ENCODE peak calls at places on chromosome 12, in six cellular contexts. P is HepG2, F is GM12878, U is H1, O is K562, K is SK-N-SH. M is an unnamed sample.

GRCh38 chr12:69284131-69284530 is 44.8 kb downstream of the CPSF6 start:
- DNase-seq in P (peak), F (no peak), U (peak), O (peak), K (peak), M (peak)

GRCh38 chr12:106305376-106305775 is 2.8 kb downstream of the TCP11L2 start:
- DNase-seq in P (no peak), F (no peak), U (no peak), O (no peak), K (no peak), M (no peak)

GRCh38 chr12:118645219-118645618 is 268.9 kb downstream of the SUDS3 start:
- DNase-seq in P (peak), F (no peak), U (no peak), O (peak), K (no peak), M (no peak)

GRCh38 chr12:71411635-71412034 is 28.0 kb upstream of the LGR5 start:
- DNase-seq in P (peak), F (no peak), U (no peak), O (no peak), K (no peak), M (no peak)

GRCh38 chr12:42977451-42978230 is 388.1 kb upstream of the PRICKLE1 start:
- DNase-seq in P (no peak), F (no peak), U (no peak), O (no peak), K (no peak), M (no peak)

GRCh38 chr12:89181271-89181920 is 170.9 kb downstream of the DUSP6 start:
- DNase-seq in P (no peak), F (no peak), U (no peak), O (peak), K (no peak), M (no peak)

GRCh38 chr12:31220633-31221565 is 105.1 kb downstream of the SINHCAF start:
- DNase-seq in P (no peak), F (no peak), U (no peak), O (no peak), K (no peak), M (no peak)

GRCh38 chr12:93601591-93601990 is 29.1 kb downstream of the SOCS2 start:
- DNase-seq in P (no peak), F (no peak), U (no peak), O (no peak), K (no peak), M (no peak)

GRCh38 chr12:55738113-55739024 is 4.6 kb upstream of the GDF11 start:
- DNase-seq in P (peak), F (peak), U (no peak), O (peak), K (peak), M (peak)

GRCh38 chr12:62934799-62935674 is at the start of gene PPM1H:
- DNase-seq in P (peak), F (no peak), U (peak), O (peak), K (peak), M (peak)

GRCh38 chr12:64296301-64296700 is 74.2 kb upstream of the KICS2 start:
- DNase-seq in P (no peak), F (no peak), U (no peak), O (no peak), K (no peak), M (no peak)

GRCh38 chr12:89880695-89881350 is 172.2 kb upstream of the ATP2B1 start:
- DNase-seq in P (no peak), F (peak), U (no peak), O (no peak), K (no peak), M (no peak)

GRCh38 chr12:105930612-105931011 is 208.1 kb downstream of the NUAK1 start:
- DNase-seq in P (no peak), F (no peak), U (no peak), O (no peak), K (no peak), M (no peak)

GRCh38 chr12:54416908-54417603 is 2.0 kb downstream of the ITGA5 start:
- DNase-seq in P (no peak), F (no peak), U (no peak), O (peak), K (no peak), M (no peak)

GRCh38 chr12:108914031-108914630 is 34.2 kb downstream of the DAO start:
- DNase-seq in P (no peak), F (no peak), U (no peak), O (no peak), K (no peak), M (no peak)

GRCh38 chr12:65597527-65597926 is 226.8 kb upstream of the HMGA2 start:
- DNase-seq in P (no peak), F (no peak), U (no peak), O (peak), K (no peak), M (no peak)

GRCh38 chr12:19203013-19203412 is 73.5 kb downstream of the PLEKHA5 start:
- DNase-seq in P (no peak), F (no peak), U (no peak), O (no peak), K (no peak), M (no peak)

GRCh38 chr12:110353211-110353965 is 50.1 kb downstream of the ANAPC7 start:
- DNase-seq in P (no peak), F (no peak), U (no peak), O (no peak), K (no peak), M (no peak)

GRCh38 chr12:67747869-67748760 is 99.6 kb downstream of the DYRK2 start:
- DNase-seq in P (peak), F (no peak), U (no peak), O (no peak), K (no peak), M (no peak)

GRCh38 chr12:75876843-75877587 is 154.6 kb downstream of the PHLDA1 start:
- DNase-seq in P (no peak), F (no peak), U (no peak), O (no peak), K (no peak), M (no peak)

GRCh38 chr12:43766291-43766690 is 7.5 kb downstream of the IRAK4 start:
- DNase-seq in P (no peak), F (no peak), U (no peak), O (no peak), K (no peak), M (no peak)

GRCh38 chr12:6605425-6606330 is 1.5 kb downstream of the CHD4 start:
- DNase-seq in P (no peak), F (no peak), U (no peak), O (peak), K (peak), M (no peak)

GRCh38 chr12:120381752-120382419 is 12.9 kb upstream of the MSI1 start:
- DNase-seq in P (peak), F (no peak), U (no peak), O (peak), K (no peak), M (no peak)

GRCh38 chr12:120978296-120979219 is at the start of gene HNF1A:
- DNase-seq in P (peak), F (no peak), U (no peak), O (no peak), K (no peak), M (no peak)

DNA sequence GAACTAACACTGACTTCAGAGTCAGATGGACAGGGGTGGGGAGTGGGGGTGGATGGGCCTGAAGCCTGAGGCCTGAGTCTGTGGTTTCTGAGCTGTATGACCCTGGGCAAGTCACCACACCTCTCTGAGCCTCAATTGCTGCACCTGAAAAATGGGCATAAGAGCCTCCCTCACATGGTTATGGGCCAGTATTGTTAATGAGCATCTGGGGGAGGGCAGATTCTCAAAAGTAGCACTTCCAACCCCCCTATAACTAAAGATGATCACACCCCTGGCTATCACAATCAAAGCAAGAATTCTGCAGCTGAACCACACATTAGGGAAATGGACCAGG is 168.6 kb downstream of the RBM19 start:
- DNase-seq in P (no peak), F (no peak), U (no peak), O (no peak), K (no peak), M (no peak)
- TF ChIP-seq GABPA in P (no peak), F (no peak), U (no peak), O (no peak), K (no peak), M (no peak)

GRCh38 chr12:39426636-39427245 is 16.2 kb downstream of the KIF21A start:
- DNase-seq in P (no peak), F (no peak), U (no peak), O (no peak), K (no peak), M (no peak)
- H3K27ac ChIP-seq in P (peak), F (no peak), U (no peak), O (no peak), K (no peak), M (no peak)

DNA sequence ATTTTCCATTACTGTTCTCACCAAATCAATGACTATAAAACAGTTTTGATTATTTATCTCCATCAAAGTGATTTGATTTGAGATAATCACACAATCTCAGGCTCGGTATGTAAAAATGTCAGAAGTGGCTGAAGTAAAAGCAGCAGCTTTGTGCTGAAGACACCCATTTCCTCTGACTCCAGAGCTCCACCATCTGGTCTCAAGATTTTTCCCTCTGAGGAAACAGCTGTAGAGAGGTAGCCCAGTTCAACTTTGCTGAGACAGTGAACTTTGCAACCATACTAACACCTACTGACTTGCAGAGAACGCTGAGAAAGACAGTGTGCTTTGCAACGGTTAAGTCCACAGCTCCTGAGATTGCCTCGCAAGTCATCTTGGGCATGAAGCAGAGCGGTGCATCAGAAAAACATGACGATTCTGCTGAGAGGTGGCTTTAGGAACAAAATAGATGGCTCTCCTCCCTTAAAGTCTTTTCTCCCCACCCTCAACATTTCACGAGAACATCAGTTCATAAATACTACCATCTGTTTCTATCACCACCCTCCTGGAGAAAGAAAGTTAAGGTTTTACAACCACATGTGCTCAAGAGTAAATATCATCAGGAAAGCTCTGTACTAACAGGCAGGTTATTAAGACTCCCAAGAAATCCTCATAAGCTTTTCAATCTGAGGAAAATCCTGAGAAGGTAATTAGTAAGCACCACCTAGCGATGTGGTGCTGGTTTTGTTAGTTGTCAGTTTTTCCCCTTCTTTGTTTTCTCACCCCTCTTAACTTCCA is 34.8 kb downstream of the HIGD1C start:
- DNase-seq in P (peak), F (no peak), U (no peak), O (peak), K (peak), M (peak)
- TF ChIP-seq GABPA in P (no peak), F (no peak), U (no peak), O (no peak), K (no peak), M (no peak)

GRCh38 chr12:3179731-3180130 is 102.6 kb downstream of the TSPAN9 start:
- DNase-seq in P (no peak), F (no peak), U (no peak), O (no peak), K (no peak), M (no peak)

GRCh38 chr12:3176754-3177153 is 99.6 kb downstream of the TSPAN9 start:
- DNase-seq in P (no peak), F (no peak), U (no peak), O (no peak), K (no peak), M (no peak)

GRCh38 chr12:3175238-3175637 is 98.1 kb downstream of the TSPAN9 start:
- DNase-seq in P (no peak), F (no peak), U (no peak), O (no peak), K (no peak), M (no peak)

GRCh38 chr12:3178671-3179413 is 101.7 kb downstream of the TSPAN9 start:
- DNase-seq in P (no peak), F (no peak), U (no peak), O (no peak), K (no peak), M (no peak)

DNA sequence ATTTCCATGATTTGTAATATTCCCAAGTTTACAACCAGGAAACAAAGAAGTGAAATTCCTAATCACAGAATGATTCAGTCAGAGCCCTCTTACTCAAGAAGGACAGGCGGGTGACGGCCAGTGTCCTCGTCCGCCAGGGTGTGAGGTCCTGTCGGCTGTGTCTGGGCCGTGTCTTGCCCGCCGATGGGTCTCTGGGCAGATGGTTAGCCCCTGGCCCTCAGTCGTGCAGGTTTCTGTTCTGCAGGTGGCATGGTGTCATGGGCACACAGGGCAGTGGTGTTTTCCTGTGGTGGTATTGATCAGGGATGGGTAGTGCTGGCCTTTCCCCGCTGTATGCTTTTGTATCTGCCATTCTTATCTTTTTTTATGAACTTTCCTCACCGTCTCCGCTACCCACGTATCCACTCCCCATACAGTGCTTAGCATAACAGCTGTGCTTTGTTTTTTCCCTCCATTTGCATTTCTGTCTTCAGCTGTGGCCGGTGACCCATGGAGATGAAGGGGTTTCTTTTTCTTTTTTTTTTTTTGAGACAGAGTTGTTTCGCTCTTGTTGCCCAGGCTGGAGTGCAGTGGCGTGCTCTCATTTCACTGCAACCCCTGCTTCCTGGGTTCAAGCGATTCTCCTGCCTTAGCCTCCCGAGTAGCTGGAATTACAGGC is 100.7 kb downstream of the TSPAN9 start:
- DNase-seq in P (no peak), F (no peak), U (no peak), O (no peak), K (no peak), M (no peak)
- H3K27ac ChIP-seq in P (no peak), F (no peak), U (no peak), O (no peak), K (no peak), M (no peak)

DNA sequence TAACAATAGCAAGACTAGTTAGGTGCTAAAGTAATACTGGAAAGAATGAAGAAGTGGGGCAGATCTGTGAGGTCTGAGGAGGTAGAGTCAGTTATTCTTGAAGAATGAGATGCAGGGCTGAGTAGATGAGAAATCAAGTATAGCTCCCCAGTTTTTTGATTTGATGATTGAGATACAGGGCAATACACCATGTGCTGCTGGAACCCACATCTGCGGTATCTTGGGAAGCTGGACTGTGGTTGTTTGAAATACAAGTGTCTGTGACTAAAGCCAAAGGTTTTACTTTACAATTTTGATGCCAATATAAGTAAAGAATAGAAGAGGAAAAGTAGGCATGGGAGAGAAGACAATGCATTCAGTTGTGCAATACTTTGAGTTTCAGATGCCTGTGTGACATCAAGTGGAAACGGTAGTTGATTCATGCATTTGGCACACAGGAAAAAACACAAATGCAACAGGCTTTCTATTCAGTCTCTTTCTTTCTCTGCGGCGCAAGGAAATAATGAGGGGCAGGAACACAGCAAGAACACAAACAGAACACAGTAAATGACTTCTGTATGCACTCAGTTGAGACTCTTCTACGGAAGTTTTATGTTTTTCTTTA is 190.2 kb upstream of the SLC38A2 start:
- DNase-seq in P (peak), F (no peak), U (no peak), O (no peak), K (no peak), M (peak)
- TF ChIP-seq GABPA in P (no peak), F (no peak), U (no peak), O (no peak), K (no peak), M (no peak)

GRCh38 chr12:128856791-128857078 is 3.5 kb downstream of the GLT1D1 start:
- DNase-seq in P (no peak), F (no peak), U (no peak), O (no peak), K (no peak), M (no peak)
- H3K27ac ChIP-seq in P (no peak), F (no peak), U (no peak), O (no peak), K (no peak), M (peak)